ENCODE peak calls at places on chromosomes 4 and X, in nine cellular contexts. O is choroid plexus epithelial cell, J is CD14-positive monocyte, L is endothelial cell, S is GM20000, W is fibroblast of mammary gland, Q is progenitor cell of endocrine pancreas, U is MCF 10A, A is AG04450. Y is an unnamed sample.

GRCh38 chr4:110633358-110634319 is 10.8 kb upstream of the PITX2 start:
- DNase-seq in O (no peak), J (no peak), L (peak; percentile 25), S (peak; percentile 21), W (no peak), Q (no peak), U (no peak), A (no peak), Y (peak; percentile 29)

GRCh38 chr4:164876680-164877324 is at the start of gene APELA:
- DNase-seq in O (no peak), J (no peak), L (no peak), S (peak; percentile 31), W (no peak), Q (no peak), U (no peak), A (no peak), Y (no peak)

GRCh38 chrX:19728083-19728648 is 159.2 kb downstream of the SH3KBP1 start:
- DNase-seq in O (no peak), J (no peak), L (no peak), S (no peak), W (no peak), Q (no peak), U (peak; percentile 45), A (no peak), Y (no peak)

GRCh38 chr4:54315561-54315960 is 86.5 kb downstream of the PDGFRA start:
- DNase-seq in O (no peak), J (no peak), L (no peak), S (peak; percentile 76), W (no peak), Q (no peak), U (no peak), A (no peak), Y (peak; percentile 66)

GRCh38 chr4:102751964-102752363 is 8.8 kb downstream of the MANBA start:
- DNase-seq in O (no peak), J (no peak), L (no peak), S (no peak), W (no peak), Q (no peak), U (no peak), A (no peak), Y (no peak)

GRCh38 chrX:150582338-150582948 is 14.0 kb downstream of the MTM1 start:
- DNase-seq in O (no peak), J (no peak), L (no peak), S (no peak), W (peak; percentile 1), Q (no peak), U (no peak), A (no peak), Y (no peak)

GRCh38 chr4:156553659-156554058 is 417.9 kb downstream of the PDGFC start:
- DNase-seq in O (no peak), J (no peak), L (no peak), S (no peak), W (no peak), Q (no peak), U (no peak), A (no peak), Y (no peak)

GRCh38 chr4:93319011-93319410 is 509.5 kb upstream of the ATOH1 start:
- DNase-seq in O (peak; percentile 41), J (no peak), L (no peak), S (no peak), W (no peak), Q (no peak), U (no peak), A (no peak), Y (no peak)

GRCh38 chrX:153445856-153446635 is at the start of gene TREX2:
- DNase-seq in O (no peak), J (no peak), L (no peak), S (no peak), W (no peak), Q (no peak), U (no peak), A (no peak), Y (no peak)

GRCh38 chr4:6198278-6198677 is 2.1 kb downstream of the JAKMIP1 start:
- DNase-seq in O (no peak), J (no peak), L (no peak), S (no peak), W (no peak), Q (no peak), U (no peak), A (no peak), Y (no peak)

GRCh38 chr4:169024762-169025161 is 14.7 kb upstream of the CBR4 start:
- DNase-seq in O (peak; percentile 77), J (no peak), L (no peak), S (peak; percentile 61), W (peak; percentile 63), Q (no peak), U (peak; percentile 51), A (peak; percentile 11), Y (peak; percentile 66)

GRCh38 chr4:61918507-61919462 is 718.7 kb downstream of the ADGRL3 start:
- DNase-seq in O (no peak), J (no peak), L (no peak), S (no peak), W (no peak), Q (no peak), U (no peak), A (no peak), Y (no peak)

GRCh38 chr4:65021737-65022136 is 612.5 kb upstream of the TECRL start:
- DNase-seq in O (no peak), J (no peak), L (no peak), S (no peak), W (no peak), Q (no peak), U (no peak), A (no peak), Y (no peak)

GRCh38 chr4:70772929-70773555 is 51.3 kb downstream of the RUFY3 start:
- DNase-seq in O (no peak), J (no peak), L (no peak), S (peak; percentile 36), W (no peak), Q (no peak), U (no peak), A (no peak), Y (peak; percentile 28)

GRCh38 chr4:26854701-26855100 is 5.9 kb upstream of the STIM2 start:
- DNase-seq in O (no peak), J (no peak), L (no peak), S (no peak), W (no peak), Q (no peak), U (no peak), A (no peak), Y (no peak)

GRCh38 chrX:134990475-134991473 is at the start of gene SMIM10:
- DNase-seq in O (peak; percentile 88), J (peak; percentile 60), L (peak; percentile 41), S (peak; percentile 24), W (peak; percentile 84), Q (peak; percentile 10), U (peak; percentile 13), A (no peak), Y (no peak)

GRCh38 chr4:119628281-119629141 is at the start of gene PDE5A:
- DNase-seq in O (peak; percentile 79), J (peak; percentile 64), L (peak; percentile 88), S (peak; percentile 87), W (peak; percentile 58), Q (peak; percentile 89), U (peak; percentile 84), A (peak; percentile 63), Y (peak; percentile 87)

GRCh38 chr4:158896459-158897238 is 127.8 kb downstream of the FNIP2 start:
- DNase-seq in O (peak; percentile 66), J (no peak), L (no peak), S (no peak), W (no peak), Q (no peak), U (no peak), A (no peak), Y (no peak)

GRCh38 chrX:154731203-154731602 is 19.7 kb downstream of the GAB3 start:
- DNase-seq in O (no peak), J (no peak), L (no peak), S (no peak), W (no peak), Q (no peak), U (no peak), A (no peak), Y (no peak)

GRCh38 chr4:7798215-7798995 is 141.3 kb downstream of the AFAP1 start:
- DNase-seq in O (peak; percentile 52), J (no peak), L (no peak), S (no peak), W (peak; percentile 66), Q (no peak), U (no peak), A (no peak), Y (no peak)
- TF ChIP-seq CTCF in O (no peak), J (no peak), L (no peak), S (no peak), W (no peak), Q (no peak), U (no peak), A (no peak), Y (no peak)

GRCh38 chr4:139511320-139511719 is 44.7 kb downstream of the SETD7 start:
- DNase-seq in O (no peak), J (no peak), L (no peak), S (no peak), W (no peak), Q (no peak), U (no peak), A (no peak), Y (no peak)

GRCh38 chr4:139508581-139509237 is 47.3 kb downstream of the SETD7 start:
- DNase-seq in O (no peak), J (no peak), L (no peak), S (no peak), W (no peak), Q (no peak), U (no peak), A (no peak), Y (no peak)

GRCh38 chr4:139506774-139507173 is 49.2 kb downstream of the SETD7 start:
- DNase-seq in O (no peak), J (no peak), L (no peak), S (no peak), W (no peak), Q (no peak), U (no peak), A (no peak), Y (no peak)

GRCh38 chr4:139514382-139515059 is 41.5 kb downstream of the SETD7 start:
- DNase-seq in O (no peak), J (no peak), L (no peak), S (no peak), W (no peak), Q (no peak), U (no peak), A (no peak), Y (no peak)

GRCh38 chr4:139509727-139510410 is 46.1 kb downstream of the SETD7 start:
- DNase-seq in O (peak; percentile 54), J (no peak), L (peak; percentile 25), S (no peak), W (no peak), Q (no peak), U (peak; percentile 29), A (no peak), Y (no peak)
- TF ChIP-seq CTCF in O (peak; percentile 73), J (no peak), L (no peak), S (peak; percentile 10), W (peak; percentile 36), Q (peak; percentile 44), U (peak; percentile 21), A (peak; percentile 45), Y (peak; percentile 31)

GRCh38 chrX:103919336-103919682 is 43.1 kb upstream of the TMSB15B start:
- DNase-seq in O (peak; percentile 59), J (no peak), L (no peak), S (no peak), W (peak; percentile 49), Q (no peak), U (peak; percentile 35), A (no peak), Y (no peak)
- TF ChIP-seq CTCF in O (peak; percentile 50), J (no peak), L (no peak), S (no peak), W (peak; percentile 29), Q (peak; percentile 35), U (peak; percentile 18), A (peak; percentile 49), Y (no peak)

GRCh38 chr4:180456928-180457327 is 1786.3 kb upstream of the TENM3 start:
- DNase-seq in O (no peak), J (no peak), L (no peak), S (no peak), W (no peak), Q (no peak), U (peak; percentile 7), A (no peak), Y (no peak)
- TF ChIP-seq CTCF in O (no peak), J (no peak), L (peak; percentile 56), S (no peak), W (no peak), Q (peak; percentile 20), U (no peak), A (peak; percentile 27), Y (no peak)

Y was measured in GM13977.